ENCODE peak calls at places on chromosomes 11 and 22, in five cellular contexts. J is omental fat pad; O is dorsolateral prefrontal cortex; M is HL-60; K is CD4-positive, alpha-beta T cell. Z is an unnamed sample.

GRCh38 chr11:61863548-61864081 is 27.7 kb downstream of the FADS3 start:
- DNase-seq in M (no peak), K (no peak), J (no peak), O (no peak), Z (no peak)

GRCh38 chr22:31278643-31279326 is 13.5 kb downstream of the PIK3IP1 start:
- DNase-seq in J (no peak), M (no peak), O (no peak), K (peak; percentile 59), Z (no peak)

GRCh38 chr11:45253640-45254039 is 32.5 kb downstream of the SYT13 start:
- DNase-seq in M (no peak), O (no peak), K (no peak), J (no peak), Z (no peak)

GRCh38 chr11:57414612-57415212 is 12.2 kb downstream of the SLC43A3 start:
- DNase-seq in O (no peak), M (peak; percentile 63), K (no peak), J (no peak), Z (no peak)

GRCh38 chr11:118146554-118146953 is 6.1 kb downstream of the SCN4B start:
- DNase-seq in O (no peak), M (no peak), J (no peak), K (no peak), Z (no peak)

GRCh38 chr11:83241291-83241946 is 44.7 kb downstream of the CCDC90B start:
- DNase-seq in J (peak; percentile 35), M (peak; percentile 16), O (peak; percentile 19), K (no peak), Z (peak; percentile 31)

GRCh38 chr11:64235427-64236161 is 1.2 kb downstream of the VEGFB start:
- DNase-seq in J (no peak), M (no peak), O (no peak), K (no peak), Z (no peak)

GRCh38 chr22:24410110-24410856 is 17.1 kb upstream of the ADORA2A start:
- DNase-seq in K (no peak), J (no peak), O (no peak), M (no peak), Z (no peak)

GRCh38 chr11:110711776-110712642 is at the start of gene ARHGAP20:
- DNase-seq in O (peak; percentile 45), M (no peak), K (peak; percentile 31), J (peak; percentile 55), Z (no peak)

GRCh38 chr11:35282226-35282882 is 137.0 kb downstream of the SLC1A2 start:
- DNase-seq in K (no peak), O (no peak), J (no peak), M (no peak), Z (no peak)

GRCh38 chr11:45451766-45452440 is 165.8 kb upstream of the SYT13 start:
- DNase-seq in K (no peak), M (no peak), O (no peak), J (no peak), Z (no peak)

GRCh38 chr22:27879923-27880322 is 39.1 kb downstream of the PITPNB start:
- DNase-seq in J (no peak), O (no peak), K (no peak), M (peak; percentile 11), Z (no peak)

GRCh38 chr11:118789501-118790356 is 1.2 kb downstream of the DDX6 start:
- DNase-seq in O (peak; percentile 16), K (no peak), M (no peak), J (no peak), Z (no peak)

GRCh38 chr11:61927501-61927900 is 10.1 kb upstream of the RAB3IL1 start:
- DNase-seq in K (no peak), J (no peak), O (no peak), M (no peak), Z (no peak)

GRCh38 chr11:3015796-3016195 is 23.7 kb upstream of the NAP1L4 start:
- DNase-seq in M (no peak), O (no peak), J (no peak), K (no peak), Z (no peak)

GRCh38 chr11:134277176-134278001 is 1.2 kb downstream of the GLB1L3 start:
- DNase-seq in O (peak; percentile 17), J (no peak), M (no peak), K (no peak), Z (no peak)

GRCh38 chr11:35151896-35152295 is 12.9 kb downstream of the CD44 start:
- DNase-seq in J (no peak), O (no peak), M (no peak), K (no peak), Z (no peak)

GRCh38 chr11:18010977-18011586 is 1.8 kb downstream of the SERGEF start:
- DNase-seq in K (no peak), O (no peak), J (no peak), M (no peak), Z (no peak)

GRCh38 chr22:20434264-20434751 is 3.3 kb downstream of the SCARF2 start:
- DNase-seq in J (no peak), K (no peak), M (no peak), O (no peak), Z (no peak)

GRCh38 chr11:75565221-75565814 is 3.3 kb downstream of the SERPINH1 start:
- DNase-seq in M (no peak), K (no peak), O (no peak), J (no peak), Z (no peak)

GRCh38 chr22:28855355-28856094 is 27.8 kb upstream of the ZNRF3 start:
- DNase-seq in K (peak; percentile 4), M (peak; percentile 51), J (no peak), O (peak; percentile 59), Z (peak; percentile 52)

GRCh38 chr22:19669570-19669969 is 44.7 kb upstream of the SEPTIN5 start:
- DNase-seq in J (no peak), K (no peak), M (no peak), O (no peak), Z (no peak)

GRCh38 chr11:114340311-114341131 is 44.3 kb downstream of the NNMT start:
- DNase-seq in M (peak; percentile 20), J (no peak), K (peak; percentile 7), O (peak; percentile 65), Z (peak; percentile 42)

GRCh38 chr22:37501610-37502341 is 15.6 kb upstream of the MFNG start:
- DNase-seq in K (no peak), J (no peak), O (no peak), M (no peak), Z (peak; percentile 96)

GRCh38 chr11:12287009-12287373 is 90.4 kb upstream of the PARVA start:
- DNase-seq in O (no peak), M (no peak), J (no peak), K (no peak), Z (peak; percentile 89)

GRCh38 chr11:116707250-116707649 is 65.5 kb downstream of the BUD13 start:
- DNase-seq in M (no peak), J (no peak), O (no peak), K (no peak), Z (no peak)

DNA sequence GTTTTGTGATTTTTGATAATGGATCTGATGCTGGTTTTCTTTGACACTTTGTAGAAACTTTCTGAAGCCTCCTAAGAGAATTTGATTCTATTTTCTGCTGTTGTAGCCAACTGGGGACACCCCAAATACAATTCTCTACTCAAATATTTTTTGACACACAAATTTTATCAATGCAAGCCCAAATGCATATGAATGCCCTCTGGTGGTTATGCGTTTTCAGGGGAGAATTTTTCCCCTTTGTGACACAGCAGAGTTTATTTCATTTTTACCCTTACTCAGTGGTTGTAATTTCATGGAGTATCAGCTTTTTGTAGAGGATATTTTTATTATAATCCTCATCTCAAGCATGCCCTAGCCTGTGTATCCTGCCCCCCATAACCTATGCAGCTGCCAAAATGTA is 44.7 kb upstream of the MTMR2 start:
- DNase-seq in J (no peak), O (no peak), K (no peak), M (no peak), Z (no peak)
- TF ChIP-seq CTCF in J (no peak), O (peak; percentile 53), K (no peak), M (peak; percentile 14), Z (peak; percentile 29)

DNA sequence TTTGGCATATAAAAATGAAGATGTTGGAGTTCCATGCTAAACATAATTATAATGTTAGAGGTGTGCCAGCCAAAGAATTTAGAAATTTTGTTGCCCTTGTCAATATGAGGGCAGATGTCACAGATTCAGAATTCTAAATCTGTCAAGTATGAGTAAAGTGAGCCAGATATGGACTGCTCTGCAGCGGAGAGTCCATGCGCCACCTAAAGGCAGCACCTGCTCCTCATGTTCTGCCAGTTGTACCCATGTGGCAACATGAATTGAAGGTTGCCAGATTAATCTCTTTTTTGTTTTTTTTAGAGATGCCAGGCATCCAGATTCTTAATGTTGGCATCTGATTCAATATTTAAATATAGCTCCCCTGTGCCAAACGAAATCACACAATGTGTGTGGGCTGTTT is 678.6 kb upstream of the ANO5 start:
- DNase-seq in J (no peak), M (no peak), K (no peak), O (no peak), Z (no peak)
- TF ChIP-seq CTCF in J (no peak), M (peak; percentile 28), K (no peak), O (no peak), Z (peak; percentile 72)

GRCh38 chr22:29938285-29938693 is 55.3 kb downstream of the MTMR3 start:
- DNase-seq in O (no peak), J (no peak), M (no peak), K (no peak), Z (no peak)
- TF ChIP-seq CTCF in O (no peak), J (no peak), M (no peak), K (no peak), Z (no peak)

DNA sequence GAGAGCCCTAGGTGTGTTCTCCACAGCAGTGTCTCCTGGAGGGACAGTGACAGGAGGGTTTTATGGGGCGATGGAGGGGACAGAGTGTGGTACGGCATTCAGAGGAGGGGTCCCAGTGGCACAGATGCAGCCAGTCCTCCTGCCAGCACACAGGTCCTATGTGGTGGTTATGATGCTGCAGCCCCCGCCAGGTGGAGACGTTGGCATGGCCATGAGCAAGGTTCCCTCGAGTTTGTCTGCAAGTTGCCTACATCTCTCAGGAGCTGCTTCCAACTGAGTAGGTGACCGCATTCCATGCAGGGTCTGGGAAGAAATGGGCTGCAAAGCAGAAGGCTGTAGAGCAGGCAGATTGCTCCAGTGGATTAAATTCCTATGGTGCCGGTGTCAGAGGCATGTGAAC is 646.0 kb downstream of the TBC1D22A start:
- DNase-seq in O (no peak), K (no peak), J (no peak), M (no peak), Z (no peak)
- TF ChIP-seq CTCF in O (no peak), K (no peak), J (no peak), M (no peak), Z (no peak)

GRCh38 chr11:126485986-126486635 is 130.6 kb downstream of the ST3GAL4 start:
- DNase-seq in O (no peak), K (no peak), M (no peak), J (no peak), Z (no peak)

GRCh38 chr11:126484266-126484665 is 128.8 kb downstream of the ST3GAL4 start:
- DNase-seq in M (no peak), K (no peak), J (no peak), O (no peak), Z (no peak)

GRCh38 chr11:126487711-126488110 is 132.2 kb downstream of the ST3GAL4 start:
- DNase-seq in M (no peak), O (no peak), J (no peak), K (no peak), Z (no peak)

GRCh38 chr11:126483796-126484195 is 128.3 kb downstream of the ST3GAL4 start:
- DNase-seq in M (no peak), J (no peak), O (no peak), K (no peak), Z (no peak)

GRCh38 chr11:126485021-126485781 is 129.7 kb downstream of the ST3GAL4 start:
- DNase-seq in O (no peak), K (no peak), J (no peak), M (no peak), Z (no peak)
- TF ChIP-seq CTCF in O (peak; percentile 15), K (no peak), J (no peak), M (no peak), Z (no peak)